ENCODE peak calls at places on chromosome 9, in ten cellular contexts. One of them, this sample, is unnamed.

GRCh38 chr9:117461386-117461785 is 46.5 kb upstream of the ASTN2 start:
- DNase-seq in fibroblast of lung: no peak
- DNase-seq in left ventricle myocardium inferior: no peak
- DNase-seq in prostate gland: no peak
- DNase-seq in psoas muscle: no peak
- DNase-seq in esophagus squamous epithelium: no peak
- DNase-seq in stomach: no peak
- DNase-seq in adrenal gland: no peak
- DNase-seq in HepG2: no peak
- DNase-seq in CD8-positive, alpha-beta T cell: no peak
- DNase-seq in this sample: no peak

GRCh38 chr9:27204578-27204977 is 92.4 kb downstream of the EQTN start:
- DNase-seq in fibroblast of lung: no peak
- DNase-seq in left ventricle myocardium inferior: no peak
- DNase-seq in prostate gland: no peak
- DNase-seq in psoas muscle: no peak
- DNase-seq in esophagus squamous epithelium: no peak
- DNase-seq in stomach: no peak
- DNase-seq in adrenal gland: no peak
- DNase-seq in HepG2: no peak
- DNase-seq in CD8-positive, alpha-beta T cell: no peak
- DNase-seq in this sample: no peak

GRCh38 chr9:116979461-116979860 is 292.4 kb downstream of the TRIM32 start:
- DNase-seq in fibroblast of lung: no peak
- DNase-seq in left ventricle myocardium inferior: no peak
- DNase-seq in prostate gland: no peak
- DNase-seq in psoas muscle: no peak
- DNase-seq in esophagus squamous epithelium: no peak
- DNase-seq in stomach: no peak
- DNase-seq in adrenal gland: no peak
- DNase-seq in HepG2: no peak
- DNase-seq in CD8-positive, alpha-beta T cell: no peak
- DNase-seq in this sample: no peak

GRCh38 chr9:125749951-125750655 is 2.9 kb downstream of the PBX3 start:
- DNase-seq in fibroblast of lung: peak; percentile 66
- DNase-seq in left ventricle myocardium inferior: no peak
- DNase-seq in prostate gland: no peak
- DNase-seq in psoas muscle: no peak
- DNase-seq in esophagus squamous epithelium: no peak
- DNase-seq in stomach: no peak
- DNase-seq in adrenal gland: no peak
- DNase-seq in HepG2: peak; percentile 62
- DNase-seq in CD8-positive, alpha-beta T cell: no peak
- DNase-seq in this sample: no peak

GRCh38 chr9:109013678-109014145 is 413 bp upstream of the CTNNAL1 start:
- DNase-seq in fibroblast of lung: no peak
- DNase-seq in left ventricle myocardium inferior: no peak
- DNase-seq in prostate gland: no peak
- DNase-seq in psoas muscle: no peak
- DNase-seq in esophagus squamous epithelium: no peak
- DNase-seq in stomach: no peak
- DNase-seq in adrenal gland: no peak
- DNase-seq in HepG2: no peak
- DNase-seq in CD8-positive, alpha-beta T cell: no peak
- DNase-seq in this sample: no peak

GRCh38 chr9:21796768-21797167 is 5.7 kb upstream of the MTAP start:
- DNase-seq in fibroblast of lung: no peak
- DNase-seq in left ventricle myocardium inferior: no peak
- DNase-seq in prostate gland: no peak
- DNase-seq in psoas muscle: no peak
- DNase-seq in esophagus squamous epithelium: no peak
- DNase-seq in stomach: no peak
- DNase-seq in adrenal gland: no peak
- DNase-seq in HepG2: no peak
- DNase-seq in CD8-positive, alpha-beta T cell: no peak
- DNase-seq in this sample: no peak

GRCh38 chr9:36137392-36138004 is 965 bp downstream of the GLIPR2 start:
- DNase-seq in fibroblast of lung: peak; percentile 26
- DNase-seq in left ventricle myocardium inferior: no peak
- DNase-seq in prostate gland: no peak
- DNase-seq in psoas muscle: peak; percentile 40
- DNase-seq in esophagus squamous epithelium: no peak
- DNase-seq in stomach: no peak
- DNase-seq in adrenal gland: peak; percentile 35
- DNase-seq in HepG2: no peak
- DNase-seq in CD8-positive, alpha-beta T cell: no peak
- DNase-seq in this sample: no peak

GRCh38 chr9:18632624-18633407 is 158.9 kb downstream of the ADAMTSL1 start:
- DNase-seq in fibroblast of lung: peak; percentile 91
- DNase-seq in left ventricle myocardium inferior: no peak
- DNase-seq in prostate gland: peak; percentile 9
- DNase-seq in psoas muscle: no peak
- DNase-seq in esophagus squamous epithelium: no peak
- DNase-seq in stomach: peak; percentile 30
- DNase-seq in adrenal gland: peak; percentile 33
- DNase-seq in HepG2: no peak
- DNase-seq in CD8-positive, alpha-beta T cell: no peak
- DNase-seq in this sample: no peak

GRCh38 chr9:5263568-5264218 is 32.5 kb downstream of the INSL4 start:
- DNase-seq in fibroblast of lung: peak; percentile 18
- DNase-seq in left ventricle myocardium inferior: no peak
- DNase-seq in prostate gland: no peak
- DNase-seq in psoas muscle: no peak
- DNase-seq in esophagus squamous epithelium: no peak
- DNase-seq in stomach: no peak
- DNase-seq in adrenal gland: no peak
- DNase-seq in HepG2: peak; percentile 15
- DNase-seq in CD8-positive, alpha-beta T cell: no peak
- DNase-seq in this sample: no peak

GRCh38 chr9:97852001-97852398 is 1.0 kb upstream of the FOXE1 start:
- DNase-seq in fibroblast of lung: no peak
- DNase-seq in left ventricle myocardium inferior: no peak
- DNase-seq in prostate gland: no peak
- DNase-seq in psoas muscle: no peak
- DNase-seq in esophagus squamous epithelium: no peak
- DNase-seq in stomach: no peak
- DNase-seq in adrenal gland: no peak
- DNase-seq in HepG2: no peak
- DNase-seq in CD8-positive, alpha-beta T cell: no peak
- DNase-seq in this sample: no peak

GRCh38 chr9:97852399-97853055 is 499 bp upstream of the FOXE1 start:
- DNase-seq in fibroblast of lung: no peak
- DNase-seq in left ventricle myocardium inferior: no peak
- DNase-seq in prostate gland: no peak
- DNase-seq in psoas muscle: no peak
- DNase-seq in esophagus squamous epithelium: no peak
- DNase-seq in stomach: no peak
- DNase-seq in adrenal gland: no peak
- DNase-seq in HepG2: no peak
- DNase-seq in CD8-positive, alpha-beta T cell: no peak
- DNase-seq in this sample: no peak

GRCh38 chr9:97851450-97851883 is 1.6 kb upstream of the FOXE1 start:
- DNase-seq in fibroblast of lung: no peak
- DNase-seq in left ventricle myocardium inferior: no peak
- DNase-seq in prostate gland: no peak
- DNase-seq in psoas muscle: no peak
- DNase-seq in esophagus squamous epithelium: no peak
- DNase-seq in stomach: no peak
- DNase-seq in adrenal gland: no peak
- DNase-seq in HepG2: no peak
- DNase-seq in CD8-positive, alpha-beta T cell: no peak
- DNase-seq in this sample: no peak

GRCh38 chr9:97849980-97850379 is 3.0 kb upstream of the FOXE1 start:
- DNase-seq in fibroblast of lung: no peak
- DNase-seq in left ventricle myocardium inferior: no peak
- DNase-seq in prostate gland: no peak
- DNase-seq in psoas muscle: no peak
- DNase-seq in esophagus squamous epithelium: no peak
- DNase-seq in stomach: no peak
- DNase-seq in adrenal gland: no peak
- DNase-seq in HepG2: no peak
- DNase-seq in CD8-positive, alpha-beta T cell: no peak
- DNase-seq in this sample: no peak

GRCh38 chr9:97850746-97851449 is 2.1 kb upstream of the FOXE1 start:
- DNase-seq in fibroblast of lung: no peak
- DNase-seq in left ventricle myocardium inferior: no peak
- DNase-seq in prostate gland: no peak
- DNase-seq in psoas muscle: no peak
- DNase-seq in esophagus squamous epithelium: no peak
- DNase-seq in stomach: no peak
- DNase-seq in adrenal gland: no peak
- DNase-seq in HepG2: no peak
- DNase-seq in CD8-positive, alpha-beta T cell: no peak
- DNase-seq in this sample: no peak
- H3K9me3 ChIP-seq in fibroblast of lung: no peaks in the 10 kb centered on the region
- H3K9me3 ChIP-seq in left ventricle myocardium inferior: no peaks in the 10 kb centered on the region
- H3K9me3 ChIP-seq in prostate gland: no peaks in the 10 kb centered on the region
- H3K9me3 ChIP-seq in psoas muscle: no peaks in the 10 kb centered on the region
- H3K9me3 ChIP-seq in esophagus squamous epithelium: no peaks in the 10 kb centered on the region
- H3K9me3 ChIP-seq in stomach: no peaks in the 10 kb centered on the region
- H3K9me3 ChIP-seq in adrenal gland: no peaks in the 10 kb centered on the region
- H3K9me3 ChIP-seq in HepG2: no peaks in the 10 kb centered on the region
- H3K9me3 ChIP-seq in CD8-positive, alpha-beta T cell: no peaks in the 10 kb centered on the region
- H3K9me3 ChIP-seq in this sample: no peaks in the 10 kb centered on the region

GRCh38 chr9:16637218-16637617 is 233.3 kb downstream of the BNC2 start:
- DNase-seq in fibroblast of lung: no peak
- DNase-seq in left ventricle myocardium inferior: no peak
- DNase-seq in prostate gland: peak; percentile 42
- DNase-seq in psoas muscle: no peak
- DNase-seq in esophagus squamous epithelium: no peak
- DNase-seq in stomach: no peak
- DNase-seq in adrenal gland: no peak
- DNase-seq in HepG2: no peak
- DNase-seq in CD8-positive, alpha-beta T cell: no peak
- DNase-seq in this sample: no peak
- H3K4me1 ChIP-seq in fibroblast of lung: peaks cover 2% of the 10 kb centered on the region
- H3K4me1 ChIP-seq in left ventricle myocardium inferior: no peaks in the 10 kb centered on the region
- H3K4me1 ChIP-seq in prostate gland: no peaks in the 10 kb centered on the region
- H3K4me1 ChIP-seq in psoas muscle: peaks cover 13% of the 10 kb centered on the region
- H3K4me1 ChIP-seq in esophagus squamous epithelium: no peaks in the 10 kb centered on the region
- H3K4me1 ChIP-seq in stomach: peaks cover 7% of the 10 kb centered on the region
- H3K4me1 ChIP-seq in adrenal gland: peaks cover 4% of the 10 kb centered on the region
- H3K4me1 ChIP-seq in HepG2: no peaks in the 10 kb centered on the region
- H3K4me1 ChIP-seq in CD8-positive, alpha-beta T cell: no peaks in the 10 kb centered on the region
- H3K4me1 ChIP-seq in this sample: peaks cover 1% of the 10 kb centered on the region

GRCh38 chr9:121651295-121652036 is at the start of gene DAB2IP:
- DNase-seq in fibroblast of lung: peak; percentile 29
- DNase-seq in left ventricle myocardium inferior: peak; percentile 60
- DNase-seq in prostate gland: peak; percentile 33
- DNase-seq in psoas muscle: peak; percentile 62
- DNase-seq in esophagus squamous epithelium: no peak
- DNase-seq in stomach: peak; percentile 69
- DNase-seq in adrenal gland: peak; percentile 60
- DNase-seq in HepG2: no peak
- DNase-seq in CD8-positive, alpha-beta T cell: no peak
- DNase-seq in this sample: no peak

GRCh38 chr9:121652037-121652837 is 803 bp downstream of the DAB2IP start:
- DNase-seq in fibroblast of lung: no peak
- DNase-seq in left ventricle myocardium inferior: peak; percentile 54
- DNase-seq in prostate gland: peak; percentile 17
- DNase-seq in psoas muscle: peak; percentile 42
- DNase-seq in esophagus squamous epithelium: no peak
- DNase-seq in stomach: peak; percentile 67
- DNase-seq in adrenal gland: peak; percentile 38
- DNase-seq in HepG2: no peak
- DNase-seq in CD8-positive, alpha-beta T cell: no peak
- DNase-seq in this sample: no peak

GRCh38 chr9:121654497-121655140 is 3.2 kb downstream of the DAB2IP start:
- DNase-seq in fibroblast of lung: no peak
- DNase-seq in left ventricle myocardium inferior: no peak
- DNase-seq in prostate gland: no peak
- DNase-seq in psoas muscle: no peak
- DNase-seq in esophagus squamous epithelium: no peak
- DNase-seq in stomach: peak; percentile 65
- DNase-seq in adrenal gland: no peak
- DNase-seq in HepG2: no peak
- DNase-seq in CD8-positive, alpha-beta T cell: no peak
- DNase-seq in this sample: no peak

GRCh38 chr9:121651014-121651294 is 480 bp upstream of the DAB2IP start:
- DNase-seq in fibroblast of lung: no peak
- DNase-seq in left ventricle myocardium inferior: no peak
- DNase-seq in prostate gland: no peak
- DNase-seq in psoas muscle: no peak
- DNase-seq in esophagus squamous epithelium: no peak
- DNase-seq in stomach: no peak
- DNase-seq in adrenal gland: no peak
- DNase-seq in HepG2: no peak
- DNase-seq in CD8-positive, alpha-beta T cell: no peak
- DNase-seq in this sample: no peak

DNA sequence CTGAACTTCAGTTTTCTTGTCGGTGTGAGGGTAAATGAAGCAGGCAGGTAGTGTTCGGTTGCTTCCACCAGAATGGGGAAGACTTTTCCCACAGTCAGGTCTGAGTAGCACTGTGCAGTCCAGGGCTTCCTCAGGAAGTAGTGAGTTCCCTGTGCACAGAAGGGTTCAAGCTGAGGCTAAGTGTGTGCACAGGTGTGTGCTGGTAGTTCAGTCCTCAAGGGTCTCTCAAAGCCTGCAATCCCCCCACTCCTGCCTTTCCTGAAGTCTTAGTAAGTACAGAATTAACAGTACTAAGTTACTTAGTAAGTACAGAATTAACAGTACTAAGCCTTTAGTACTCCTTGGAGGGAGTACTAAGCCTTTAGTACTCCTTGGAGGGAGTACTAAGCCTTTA is 1.4 kb downstream of the DAB2IP start:
- DNase-seq in fibroblast of lung: no peak
- DNase-seq in left ventricle myocardium inferior: no peak
- DNase-seq in prostate gland: no peak
- DNase-seq in psoas muscle: no peak
- DNase-seq in esophagus squamous epithelium: no peak
- DNase-seq in stomach: no peak
- DNase-seq in adrenal gland: no peak
- DNase-seq in HepG2: no peak
- DNase-seq in CD8-positive, alpha-beta T cell: no peak
- DNase-seq in this sample: no peak
- H3K27ac ChIP-seq in fibroblast of lung: no peak overlapping the region
- H3K27ac ChIP-seq in left ventricle myocardium inferior: peak overlapping the region; percentile 88
- H3K27ac ChIP-seq in prostate gland: no peak overlapping the region
- H3K27ac ChIP-seq in psoas muscle: peak overlapping the region; percentile 24
- H3K27ac ChIP-seq in esophagus squamous epithelium: peak overlapping the region; percentile 78
- H3K27ac ChIP-seq in stomach: peak overlapping the region; percentile 82
- H3K27ac ChIP-seq in adrenal gland: no peak overlapping the region
- H3K27ac ChIP-seq in HepG2: no peak overlapping the region
- H3K27ac ChIP-seq in CD8-positive, alpha-beta T cell: no peak overlapping the region
- H3K27ac ChIP-seq in this sample: no peak overlapping the region

DNA sequence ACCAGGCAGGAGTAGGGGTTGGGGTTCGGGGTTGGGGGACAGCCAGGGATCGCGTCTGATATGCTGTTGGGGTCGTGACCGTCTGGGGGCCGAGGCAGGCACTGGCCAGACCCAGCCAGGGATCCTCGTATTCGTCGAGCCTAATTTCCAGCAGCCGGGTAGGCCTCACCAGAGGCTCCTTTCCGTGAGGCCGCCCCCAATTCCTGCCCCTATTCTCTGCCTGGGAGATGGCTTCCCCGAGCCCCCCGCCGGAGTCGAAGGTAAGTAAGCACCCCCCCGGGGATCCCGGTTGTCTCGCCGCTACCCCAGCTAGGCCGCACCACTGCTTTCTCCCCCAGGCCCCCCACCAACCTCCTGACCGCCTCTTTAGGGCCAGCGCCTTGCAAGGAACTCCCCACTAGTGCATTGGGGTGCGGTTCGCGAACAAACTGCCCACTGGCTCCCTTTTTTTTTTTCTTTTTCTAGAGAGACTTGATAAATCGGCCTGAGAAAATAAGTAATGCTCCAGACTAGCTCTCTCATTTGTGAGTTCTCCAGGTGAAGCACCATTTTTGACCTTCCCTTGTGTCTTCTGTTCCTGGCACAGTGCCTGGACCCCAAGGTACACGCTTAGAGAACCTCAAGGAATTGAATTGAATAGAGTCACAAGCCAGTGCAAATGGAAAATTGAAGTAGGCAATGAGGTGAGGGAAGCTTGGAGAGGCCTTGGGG is 434 bp downstream of the ZNF189 start:
- DNase-seq in fibroblast of lung: peak; percentile 2
- DNase-seq in left ventricle myocardium inferior: no peak
- DNase-seq in prostate gland: peak; percentile 23
- DNase-seq in psoas muscle: peak; percentile 16
- DNase-seq in esophagus squamous epithelium: peak; percentile 59
- DNase-seq in stomach: peak; percentile 31
- DNase-seq in adrenal gland: peak; percentile 33
- DNase-seq in HepG2: no peak
- DNase-seq in CD8-positive, alpha-beta T cell: no peak
- DNase-seq in this sample: no peak
- H3K9me3 ChIP-seq in fibroblast of lung: no peaks in the 10 kb centered on the region
- H3K9me3 ChIP-seq in left ventricle myocardium inferior: peaks cover 28% of the 10 kb centered on the region
- H3K9me3 ChIP-seq in prostate gland: no peaks in the 10 kb centered on the region
- H3K9me3 ChIP-seq in psoas muscle: peaks cover under 1% of the 10 kb centered on the region
- H3K9me3 ChIP-seq in esophagus squamous epithelium: peaks cover 21% of the 10 kb centered on the region
- H3K9me3 ChIP-seq in stomach: no peaks in the 10 kb centered on the region
- H3K9me3 ChIP-seq in adrenal gland: peaks cover 4% of the 10 kb centered on the region
- H3K9me3 ChIP-seq in HepG2: peaks cover 5% of the 10 kb centered on the region
- H3K9me3 ChIP-seq in CD8-positive, alpha-beta T cell: no peaks in the 10 kb centered on the region
- H3K9me3 ChIP-seq in this sample: no peaks in the 10 kb centered on the region

This sample was measured in iPS DF 6.9.